ENCODE peak calls at places on chromosomes 5 and 9, in nine cellular contexts. Y is hypothalamus; E is activated naive CD8-positive, alpha-beta T cell treated with anti-CD3 and anti-CD28 coated beads for 36 hours; W is HTR-8/SVneo; V is stimulated activated CD4-positive, alpha-beta T cell treated with anti-CD3 and anti-CD28 coated beads, Interleukin-4, amount 100 ng/mL, for 4 hours; L is fibroblast of the aortic adventitia; A is HCEC 1CT; X is activated T-helper 9 cell treated with anti-CD3 and anti-CD28 coated beads, Interleukin-2, amount 50 U/mL, for 16 hours; O is activated naive CD4-positive, alpha-beta T cell. K is an unnamed sample.

GRCh38 chr5:143199843-143200242 is 203.6 kb downstream of the NR3C1 start:
- DNase-seq in Y (no peak), E (no peak), W (no peak), V (no peak), L (no peak), A (no peak), X (no peak), O (no peak), K (no peak)

GRCh38 chr9:123586140-123586735 is 230.2 kb downstream of the CRB2 start:
- DNase-seq in Y (no peak), E (no peak), W (no peak), V (no peak), L (no peak), A (no peak), X (no peak), O (no peak), K (no peak)

GRCh38 chr5:33565304-33565703 is 124.5 kb downstream of the TARS1 start:
- DNase-seq in Y (no peak), E (no peak), W (no peak), V (no peak), L (peak; percentile 63), A (no peak), X (no peak), O (no peak), K (no peak)

GRCh38 chr9:131854906-131855504 is 115.1 kb upstream of the RAPGEF1 start:
- DNase-seq in Y (no peak), E (no peak), W (no peak), V (no peak), L (peak; percentile 22), A (no peak), X (no peak), O (no peak), K (no peak)

GRCh38 chr5:38257236-38258036 is 923 bp upstream of the EGFLAM start:
- DNase-seq in Y (no peak), E (no peak), W (no peak), V (no peak), L (no peak), A (no peak), X (no peak), O (no peak), K (no peak)

GRCh38 chr9:136991993-136992818 is at the start of gene PAXX:
- DNase-seq in Y (peak; percentile 85), E (peak; percentile 97), W (peak; percentile 91), V (peak; percentile 97), L (peak; percentile 80), A (peak; percentile 92), X (peak; percentile 89), O (peak; percentile 91), K (peak; percentile 92)

GRCh38 chr9:110058304-110058953 is 149.5 kb downstream of the C9orf152 start:
- DNase-seq in Y (no peak), E (peak; percentile 23), W (peak; percentile 61), V (peak; percentile 30), L (peak; percentile 51), A (peak; percentile 53), X (peak; percentile 20), O (peak; percentile 35), K (no peak)

GRCh38 chr9:90830051-90830450 is 28.4 kb downstream of the SYK start:
- DNase-seq in Y (no peak), E (no peak), W (no peak), V (no peak), L (no peak), A (no peak), X (no peak), O (no peak), K (no peak)